ENCODE peak calls at places on chromosomes 16 and 17, in seven cellular contexts. L is ACHN; R is HEK293T; O is AG08395; Y is stimulated activated CD8-positive, alpha-beta memory T cell treated with anti-CD3 and anti-CD28 coated beads, Interleukin-7, amount 100 ng/mL, for 1 hour; M is cardiac fibroblast; E is esophagus squamous epithelium. U is an unnamed sample.

GRCh38 chr16:20910781-20911321 is 10.3 kb downstream of the LYRM1 start:
- DNase-seq in L (peak), R (no peak), O (peak), Y (no peak), M (peak), E (no peak), U (no peak)

GRCh38 chr17:40303009-40303657 is 5.8 kb upstream of the RARA start:
- DNase-seq in L (peak), R (peak), O (peak), Y (no peak), M (peak), E (no peak), U (peak)

GRCh38 chr17:48259710-48260291 is 152.2 kb downstream of the SNX11 start:
- DNase-seq in L (peak), R (no peak), O (peak), Y (no peak), M (peak), E (no peak), U (no peak)

GRCh38 chr17:28563475-28563874 is 7.8 kb downstream of the PIGS start:
- DNase-seq in L (peak), R (no peak), O (peak), Y (no peak), M (peak), E (no peak), U (no peak)

GRCh38 chr16:14492614-14493013 is 137.4 kb downstream of the PARN start:
- DNase-seq in L (no peak), R (no peak), O (no peak), Y (no peak), M (no peak), E (no peak), U (no peak)

GRCh38 chr16:56423584-56424403 is 1.6 kb downstream of the AMFR start:
- DNase-seq in L (peak), R (no peak), O (no peak), Y (no peak), M (no peak), E (no peak), U (no peak)

GRCh38 chr16:68069511-68070248 is 15.5 kb upstream of the NFATC3 start:
- DNase-seq in L (no peak), R (no peak), O (no peak), Y (no peak), M (no peak), E (no peak), U (no peak)

GRCh38 chr16:14309906-14310305 is 238.8 kb downstream of the MRTFB start:
- DNase-seq in L (no peak), R (no peak), O (peak), Y (no peak), M (peak), E (no peak), U (no peak)

GRCh38 chr16:16143038-16143763 is 80.1 kb downstream of the ABCC6 start:
- DNase-seq in L (peak), R (peak), O (peak), Y (no peak), M (no peak), E (no peak), U (no peak)

GRCh38 chr17:72487731-72488325 is 367.0 kb downstream of the SOX9 start:
- DNase-seq in L (no peak), R (no peak), O (no peak), Y (no peak), M (no peak), E (no peak), U (no peak)

GRCh38 chr16:3812469-3813172 is 67.9 kb downstream of the CREBBP start:
- DNase-seq in L (no peak), R (no peak), O (no peak), Y (no peak), M (no peak), E (no peak), U (no peak)

GRCh38 chr17:79095345-79096055 is 20.9 kb downstream of the ENGASE start:
- DNase-seq in L (peak), R (no peak), O (no peak), Y (no peak), M (no peak), E (no peak), U (no peak)

GRCh38 chr16:10156111-10156510 is 26.1 kb downstream of the GRIN2A start:
- DNase-seq in L (no peak), R (no peak), O (peak), Y (no peak), M (no peak), E (no peak), U (no peak)